ENCODE peak calls at places on chromosome 19, in seven cellular contexts. One of them, this sample, is unnamed.
A peak's percentile ranks its signal among the peaks of the same experiment; 100 is the strongest.

GRCh38 chr19:872266-872951 is 12.9 kb downstream of the CFD start:
- DNase-seq in cardiac muscle cell: peak; percentile 89
- DNase-seq in ascending aorta: no peak
- DNase-seq in AG08395: peak; percentile 78
- DNase-seq in renal cortical epithelial cell: no peak
- DNase-seq in activated CD4-positive, alpha-beta T cell treated with anti-CD3 and anti-CD28 coated beads for 4 hours: peak; percentile 69
- DNase-seq in GM04504: peak; percentile 62
- DNase-seq in this sample: peak; percentile 71

GRCh38 chr19:35760711-35761349 is 2.9 kb downstream of the PROSER3 start:
- DNase-seq in cardiac muscle cell: no peak
- DNase-seq in ascending aorta: no peak
- DNase-seq in AG08395: no peak
- DNase-seq in renal cortical epithelial cell: peak; percentile 58
- DNase-seq in activated CD4-positive, alpha-beta T cell treated with anti-CD3 and anti-CD28 coated beads for 4 hours: no peak
- DNase-seq in GM04504: no peak
- DNase-seq in this sample: no peak

GRCh38 chr19:48490980-48491792 is 20.4 kb downstream of the LMTK3 start:
- DNase-seq in cardiac muscle cell: no peak
- DNase-seq in ascending aorta: no peak
- DNase-seq in AG08395: no peak
- DNase-seq in renal cortical epithelial cell: no peak
- DNase-seq in activated CD4-positive, alpha-beta T cell treated with anti-CD3 and anti-CD28 coated beads for 4 hours: peak; percentile 55
- DNase-seq in GM04504: no peak
- DNase-seq in this sample: no peak

GRCh38 chr19:7970716-7971448 is 27.4 kb upstream of the TIMM44 start:
- DNase-seq in cardiac muscle cell: peak; percentile 59
- DNase-seq in ascending aorta: no peak
- DNase-seq in AG08395: peak; percentile 57
- DNase-seq in renal cortical epithelial cell: no peak
- DNase-seq in activated CD4-positive, alpha-beta T cell treated with anti-CD3 and anti-CD28 coated beads for 4 hours: peak; percentile 12
- DNase-seq in GM04504: no peak
- DNase-seq in this sample: no peak

GRCh38 chr19:3176715-3177501 is 1.7 kb upstream of the S1PR4 start:
- DNase-seq in cardiac muscle cell: no peak
- DNase-seq in ascending aorta: no peak
- DNase-seq in AG08395: peak; percentile 82
- DNase-seq in renal cortical epithelial cell: peak; percentile 69
- DNase-seq in activated CD4-positive, alpha-beta T cell treated with anti-CD3 and anti-CD28 coated beads for 4 hours: peak; percentile 78
- DNase-seq in GM04504: peak; percentile 39
- DNase-seq in this sample: no peak

GRCh38 chr19:40658031-40658430 is 32.4 kb downstream of the NUMBL start:
- DNase-seq in cardiac muscle cell: no peak
- DNase-seq in ascending aorta: no peak
- DNase-seq in AG08395: no peak
- DNase-seq in renal cortical epithelial cell: no peak
- DNase-seq in activated CD4-positive, alpha-beta T cell treated with anti-CD3 and anti-CD28 coated beads for 4 hours: no peak
- DNase-seq in GM04504: no peak
- DNase-seq in this sample: no peak

GRCh38 chr19:5587661-5588060 is 19.9 kb upstream of the TINCR start:
- DNase-seq in cardiac muscle cell: no peak
- DNase-seq in ascending aorta: no peak
- DNase-seq in AG08395: no peak
- DNase-seq in renal cortical epithelial cell: no peak
- DNase-seq in activated CD4-positive, alpha-beta T cell treated with anti-CD3 and anti-CD28 coated beads for 4 hours: no peak
- DNase-seq in GM04504: no peak
- DNase-seq in this sample: no peak

GRCh38 chr19:46380690-46381089 is 32.7 kb downstream of the CCDC8 start:
- DNase-seq in cardiac muscle cell: no peak
- DNase-seq in ascending aorta: no peak
- DNase-seq in AG08395: no peak
- DNase-seq in renal cortical epithelial cell: no peak
- DNase-seq in activated CD4-positive, alpha-beta T cell treated with anti-CD3 and anti-CD28 coated beads for 4 hours: no peak
- DNase-seq in GM04504: no peak
- DNase-seq in this sample: no peak

GRCh38 chr19:18742838-18743237 is 48.3 kb downstream of the COMP start:
- DNase-seq in cardiac muscle cell: no peak
- DNase-seq in ascending aorta: no peak
- DNase-seq in AG08395: no peak
- DNase-seq in renal cortical epithelial cell: no peak
- DNase-seq in activated CD4-positive, alpha-beta T cell treated with anti-CD3 and anti-CD28 coated beads for 4 hours: no peak
- DNase-seq in GM04504: no peak
- DNase-seq in this sample: no peak

GRCh38 chr19:56253737-56254136 is 18.8 kb upstream of the EDDM13 start:
- DNase-seq in cardiac muscle cell: peak; percentile 75
- DNase-seq in ascending aorta: no peak
- DNase-seq in AG08395: peak; percentile 57
- DNase-seq in renal cortical epithelial cell: peak; percentile 64
- DNase-seq in activated CD4-positive, alpha-beta T cell treated with anti-CD3 and anti-CD28 coated beads for 4 hours: peak; percentile 8
- DNase-seq in GM04504: peak; percentile 17
- DNase-seq in this sample: no peak

GRCh38 chr19:11421607-11422098 is 2.5 kb upstream of the RGL3 start:
- DNase-seq in cardiac muscle cell: peak; percentile 54
- DNase-seq in ascending aorta: no peak
- DNase-seq in AG08395: peak; percentile 15
- DNase-seq in renal cortical epithelial cell: no peak
- DNase-seq in activated CD4-positive, alpha-beta T cell treated with anti-CD3 and anti-CD28 coated beads for 4 hours: peak; percentile 23
- DNase-seq in GM04504: no peak
- DNase-seq in this sample: no peak

GRCh38 chr19:29634731-29635130 is 28.6 kb downstream of the POP4 start:
- DNase-seq in cardiac muscle cell: no peak
- DNase-seq in ascending aorta: no peak
- DNase-seq in AG08395: no peak
- DNase-seq in renal cortical epithelial cell: no peak
- DNase-seq in activated CD4-positive, alpha-beta T cell treated with anti-CD3 and anti-CD28 coated beads for 4 hours: no peak
- DNase-seq in GM04504: no peak
- DNase-seq in this sample: no peak

GRCh38 chr19:19485161-19485997 is 30.0 kb downstream of the TSSK6 start:
- DNase-seq in cardiac muscle cell: peak; percentile 38
- DNase-seq in ascending aorta: no peak
- DNase-seq in AG08395: peak; percentile 42
- DNase-seq in renal cortical epithelial cell: no peak
- DNase-seq in activated CD4-positive, alpha-beta T cell treated with anti-CD3 and anti-CD28 coated beads for 4 hours: no peak
- DNase-seq in GM04504: no peak
- DNase-seq in this sample: no peak

GRCh38 chr19:53965091-53965490 is 2.4 kb downstream of the CACNG8 start:
- DNase-seq in cardiac muscle cell: peak; percentile 30
- DNase-seq in ascending aorta: no peak
- DNase-seq in AG08395: no peak
- DNase-seq in renal cortical epithelial cell: no peak
- DNase-seq in activated CD4-positive, alpha-beta T cell treated with anti-CD3 and anti-CD28 coated beads for 4 hours: no peak
- DNase-seq in GM04504: no peak
- DNase-seq in this sample: no peak

GRCh38 chr19:51075998-51076397 is 6.7 kb downstream of the KLK14 start:
- DNase-seq in cardiac muscle cell: no peak
- DNase-seq in ascending aorta: no peak
- DNase-seq in AG08395: no peak
- DNase-seq in renal cortical epithelial cell: no peak
- DNase-seq in activated CD4-positive, alpha-beta T cell treated with anti-CD3 and anti-CD28 coated beads for 4 hours: no peak
- DNase-seq in GM04504: no peak
- DNase-seq in this sample: no peak

GRCh38 chr19:45047188-45047797 is 8.4 kb downstream of the CLASRP start:
- DNase-seq in cardiac muscle cell: no peak
- DNase-seq in ascending aorta: no peak
- DNase-seq in AG08395: no peak
- DNase-seq in renal cortical epithelial cell: no peak
- DNase-seq in activated CD4-positive, alpha-beta T cell treated with anti-CD3 and anti-CD28 coated beads for 4 hours: no peak
- DNase-seq in GM04504: no peak
- DNase-seq in this sample: no peak

GRCh38 chr19:35266904-35267817 is 1.6 kb upstream of the USF2 start:
- DNase-seq in cardiac muscle cell: no peak
- DNase-seq in ascending aorta: peak; percentile 72
- DNase-seq in AG08395: peak; percentile 44
- DNase-seq in renal cortical epithelial cell: no peak
- DNase-seq in activated CD4-positive, alpha-beta T cell treated with anti-CD3 and anti-CD28 coated beads for 4 hours: peak; percentile 53
- DNase-seq in GM04504: no peak
- DNase-seq in this sample: peak; percentile 91

GRCh38 chr19:10593820-10594637 is 6.9 kb upstream of the AP1M2 start:
- DNase-seq in cardiac muscle cell: no peak
- DNase-seq in ascending aorta: no peak
- DNase-seq in AG08395: peak; percentile 41
- DNase-seq in renal cortical epithelial cell: peak; percentile 55
- DNase-seq in activated CD4-positive, alpha-beta T cell treated with anti-CD3 and anti-CD28 coated beads for 4 hours: no peak
- DNase-seq in GM04504: no peak
- DNase-seq in this sample: peak; percentile 93

GRCh38 chr19:50500060-50500752 is 10.8 kb downstream of the JOSD2 start:
- DNase-seq in cardiac muscle cell: no peak
- DNase-seq in ascending aorta: no peak
- DNase-seq in AG08395: no peak
- DNase-seq in renal cortical epithelial cell: no peak
- DNase-seq in activated CD4-positive, alpha-beta T cell treated with anti-CD3 and anti-CD28 coated beads for 4 hours: no peak
- DNase-seq in GM04504: no peak
- DNase-seq in this sample: no peak

GRCh38 chr19:42497492-42498226 is 30.6 kb downstream of the CEACAM1 start:
- DNase-seq in cardiac muscle cell: no peak
- DNase-seq in ascending aorta: no peak
- DNase-seq in AG08395: no peak
- DNase-seq in renal cortical epithelial cell: peak; percentile 76
- DNase-seq in activated CD4-positive, alpha-beta T cell treated with anti-CD3 and anti-CD28 coated beads for 4 hours: no peak
- DNase-seq in GM04504: no peak
- DNase-seq in this sample: no peak

GRCh38 chr19:30788105-30788765 is 416.1 kb downstream of the ZNF536 start:
- DNase-seq in cardiac muscle cell: no peak
- DNase-seq in ascending aorta: no peak
- DNase-seq in AG08395: no peak
- DNase-seq in renal cortical epithelial cell: no peak
- DNase-seq in activated CD4-positive, alpha-beta T cell treated with anti-CD3 and anti-CD28 coated beads for 4 hours: no peak
- DNase-seq in GM04504: no peak
- DNase-seq in this sample: peak; percentile 5

GRCh38 chr19:10284641-10285278 is 2.0 kb upstream of the ICAM4 start:
- DNase-seq in cardiac muscle cell: no peak
- DNase-seq in ascending aorta: no peak
- DNase-seq in AG08395: no peak
- DNase-seq in renal cortical epithelial cell: no peak
- DNase-seq in activated CD4-positive, alpha-beta T cell treated with anti-CD3 and anti-CD28 coated beads for 4 hours: no peak
- DNase-seq in GM04504: no peak
- DNase-seq in this sample: no peak

GRCh38 chr19:1132625-1133383 is 29.0 kb downstream of the GPX4 start:
- DNase-seq in cardiac muscle cell: peak; percentile 54
- DNase-seq in ascending aorta: no peak
- DNase-seq in AG08395: no peak
- DNase-seq in renal cortical epithelial cell: no peak
- DNase-seq in activated CD4-positive, alpha-beta T cell treated with anti-CD3 and anti-CD28 coated beads for 4 hours: no peak
- DNase-seq in GM04504: no peak
- DNase-seq in this sample: no peak

GRCh38 chr19:1884719-1885334 is 469 bp downstream of the ABHD17A start:
- DNase-seq in cardiac muscle cell: no peak
- DNase-seq in ascending aorta: no peak
- DNase-seq in AG08395: no peak
- DNase-seq in renal cortical epithelial cell: no peak
- DNase-seq in activated CD4-positive, alpha-beta T cell treated with anti-CD3 and anti-CD28 coated beads for 4 hours: no peak
- DNase-seq in GM04504: no peak
- DNase-seq in this sample: no peak

GRCh38 chr19:3950871-3951861 is 18.3 kb downstream of the NMRK2 start:
- DNase-seq in cardiac muscle cell: no peak
- DNase-seq in ascending aorta: peak; percentile 69
- DNase-seq in AG08395: no peak
- DNase-seq in renal cortical epithelial cell: no peak
- DNase-seq in activated CD4-positive, alpha-beta T cell treated with anti-CD3 and anti-CD28 coated beads for 4 hours: no peak
- DNase-seq in GM04504: no peak
- DNase-seq in this sample: no peak

GRCh38 chr19:21484631-21485030 is 20.8 kb upstream of the ZNF429 start:
- DNase-seq in cardiac muscle cell: no peak
- DNase-seq in ascending aorta: no peak
- DNase-seq in AG08395: no peak
- DNase-seq in renal cortical epithelial cell: no peak
- DNase-seq in activated CD4-positive, alpha-beta T cell treated with anti-CD3 and anti-CD28 coated beads for 4 hours: no peak
- DNase-seq in GM04504: no peak
- DNase-seq in this sample: peak; percentile 5

GRCh38 chr19:12779162-12779993 is 4.0 kb upstream of the HOOK2 start:
- DNase-seq in cardiac muscle cell: peak; percentile 96
- DNase-seq in ascending aorta: peak; percentile 82
- DNase-seq in AG08395: peak; percentile 41
- DNase-seq in renal cortical epithelial cell: peak; percentile 64
- DNase-seq in activated CD4-positive, alpha-beta T cell treated with anti-CD3 and anti-CD28 coated beads for 4 hours: no peak
- DNase-seq in GM04504: no peak
- DNase-seq in this sample: no peak

GRCh38 chr19:17049711-17050280 is 23.2 kb upstream of the CPAMD8 start:
- DNase-seq in cardiac muscle cell: peak; percentile 56
- DNase-seq in ascending aorta: no peak
- DNase-seq in AG08395: peak; percentile 58
- DNase-seq in renal cortical epithelial cell: peak; percentile 11
- DNase-seq in activated CD4-positive, alpha-beta T cell treated with anti-CD3 and anti-CD28 coated beads for 4 hours: no peak
- DNase-seq in GM04504: no peak
- DNase-seq in this sample: no peak

GRCh38 chr19:52351512-52351911 is 15.5 kb downstream of the ZNF610 start:
- DNase-seq in cardiac muscle cell: no peak
- DNase-seq in ascending aorta: no peak
- DNase-seq in AG08395: no peak
- DNase-seq in renal cortical epithelial cell: no peak
- DNase-seq in activated CD4-positive, alpha-beta T cell treated with anti-CD3 and anti-CD28 coated beads for 4 hours: no peak
- DNase-seq in GM04504: no peak
- DNase-seq in this sample: no peak

GRCh38 chr19:2385053-2385721 is 25.1 kb downstream of the TMPRSS9 start:
- DNase-seq in cardiac muscle cell: peak; percentile 72
- DNase-seq in ascending aorta: no peak
- DNase-seq in AG08395: peak; percentile 80
- DNase-seq in renal cortical epithelial cell: peak; percentile 94
- DNase-seq in activated CD4-positive, alpha-beta T cell treated with anti-CD3 and anti-CD28 coated beads for 4 hours: no peak
- DNase-seq in GM04504: peak; percentile 82
- DNase-seq in this sample: no peak

GRCh38 chr19:33226550-33227241 is 1.0 kb upstream of the SLC7A10 start:
- DNase-seq in cardiac muscle cell: peak; percentile 94
- DNase-seq in ascending aorta: no peak
- DNase-seq in AG08395: no peak
- DNase-seq in renal cortical epithelial cell: no peak
- DNase-seq in activated CD4-positive, alpha-beta T cell treated with anti-CD3 and anti-CD28 coated beads for 4 hours: no peak
- DNase-seq in GM04504: no peak
- DNase-seq in this sample: no peak

GRCh38 chr19:42250666-42251531 is 4.0 kb downstream of the ERF start:
- DNase-seq in cardiac muscle cell: peak; percentile 53
- DNase-seq in ascending aorta: no peak
- DNase-seq in AG08395: peak; percentile 40
- DNase-seq in renal cortical epithelial cell: no peak
- DNase-seq in activated CD4-positive, alpha-beta T cell treated with anti-CD3 and anti-CD28 coated beads for 4 hours: no peak
- DNase-seq in GM04504: no peak
- DNase-seq in this sample: peak; percentile 37

GRCh38 chr19:1376415-1376805 is 7.3 kb upstream of the NDUFS7 start:
- DNase-seq in cardiac muscle cell: no peak
- DNase-seq in ascending aorta: no peak
- DNase-seq in AG08395: no peak
- DNase-seq in renal cortical epithelial cell: no peak
- DNase-seq in activated CD4-positive, alpha-beta T cell treated with anti-CD3 and anti-CD28 coated beads for 4 hours: no peak
- DNase-seq in GM04504: no peak
- DNase-seq in this sample: no peak